ENCODE peak calls at places on chromosome X, in five cellular contexts. M, X, E, Q and J are unnamed samples.

GRCh38 chrX:74383611-74384010 is 37.7 kb upstream of the SLC16A2 start:
- DNase-seq in E (no peak), Q (no peak), X (peak), M (no peak), J (peak)

GRCh38 chrX:70226048-70226447 is 8.4 kb upstream of the AWAT1 start:
- DNase-seq in Q (no peak), E (no peak), X (no peak), M (no peak), J (no peak)

GRCh38 chrX:150312931-150313330 is 50.2 kb upstream of the MAMLD1 start:
- DNase-seq in M (no peak), Q (no peak), E (no peak), X (no peak), J (no peak)

GRCh38 chrX:129777218-129777768 is 2.5 kb upstream of the SASH3 start:
- DNase-seq in Q (no peak), X (no peak), M (peak), E (no peak), J (peak)

GRCh38 chrX:21990812-21991211 is 41.3 kb upstream of the PHEX start:
- DNase-seq in M (no peak), E (no peak), Q (no peak), X (no peak), J (no peak)

GRCh38 chrX:137071596-137071995 is 37.8 kb upstream of the GPR101 start:
- DNase-seq in Q (no peak), M (no peak), X (no peak), E (no peak), J (no peak)

GRCh38 chrX:68443155-68443868 is 10.0 kb upstream of the OPHN1 start:
- DNase-seq in Q (no peak), M (no peak), X (no peak), E (no peak), J (no peak)

GRCh38 chrX:24963823-24964222 is 51.9 kb downstream of the ARX start:
- DNase-seq in Q (no peak), M (no peak), X (no peak), E (no peak), J (peak)

GRCh38 chrX:32929040-32929439 is 282.3 kb downstream of the DMD start:
- DNase-seq in Q (no peak), E (no peak), M (no peak), X (peak), J (no peak)

GRCh38 chrX:120485562-120486520 is 16.7 kb upstream of the LAMP2 start:
- DNase-seq in X (peak), E (peak), Q (peak), M (peak), J (peak)

GRCh38 chrX:102832661-102833060 is 104.4 kb upstream of the RAB40AL start:
- DNase-seq in M (no peak), X (no peak), E (no peak), Q (no peak), J (peak)

GRCh38 chrX:12567857-12568256 is 223.4 kb upstream of the PRPS2 start:
- DNase-seq in Q (no peak), M (no peak), X (no peak), E (no peak), J (peak)

GRCh38 chrX:153562546-153562945 is 36.4 kb downstream of the CCNQ start:
- DNase-seq in Q (no peak), X (peak), M (no peak), E (no peak), J (no peak)

GRCh38 chrX:16196829-16197228 is 29.5 kb downstream of the MAGEB17 start:
- DNase-seq in Q (no peak), M (no peak), E (no peak), X (no peak), J (no peak)

GRCh38 chrX:150569155-150569477 is 695 bp downstream of the MTM1 start:
- DNase-seq in X (no peak), E (no peak), M (no peak), Q (no peak), J (no peak)

GRCh38 chrX:57286507-57287251 is at the start of gene FAAH2:
- DNase-seq in M (no peak), Q (no peak), X (no peak), E (no peak), J (peak)

GRCh38 chrX:30865020-30865419 is 24.0 kb downstream of the TAB3 start:
- DNase-seq in E (no peak), M (no peak), Q (no peak), X (peak), J (peak)
- TF ChIP-seq CTCF in E (no peak), M (no peak), Q (no peak), X (peak), J (peak)

GRCh38 chrX:139203681-139204575 is 326.6 kb upstream of the F9 start:
- DNase-seq in X (no peak), E (no peak), Q (no peak), M (peak), J (peak)
- H3K4me3 ChIP-seq in X (no peak), E (peak), Q (peak), M (peak), J (peak)

DNA sequence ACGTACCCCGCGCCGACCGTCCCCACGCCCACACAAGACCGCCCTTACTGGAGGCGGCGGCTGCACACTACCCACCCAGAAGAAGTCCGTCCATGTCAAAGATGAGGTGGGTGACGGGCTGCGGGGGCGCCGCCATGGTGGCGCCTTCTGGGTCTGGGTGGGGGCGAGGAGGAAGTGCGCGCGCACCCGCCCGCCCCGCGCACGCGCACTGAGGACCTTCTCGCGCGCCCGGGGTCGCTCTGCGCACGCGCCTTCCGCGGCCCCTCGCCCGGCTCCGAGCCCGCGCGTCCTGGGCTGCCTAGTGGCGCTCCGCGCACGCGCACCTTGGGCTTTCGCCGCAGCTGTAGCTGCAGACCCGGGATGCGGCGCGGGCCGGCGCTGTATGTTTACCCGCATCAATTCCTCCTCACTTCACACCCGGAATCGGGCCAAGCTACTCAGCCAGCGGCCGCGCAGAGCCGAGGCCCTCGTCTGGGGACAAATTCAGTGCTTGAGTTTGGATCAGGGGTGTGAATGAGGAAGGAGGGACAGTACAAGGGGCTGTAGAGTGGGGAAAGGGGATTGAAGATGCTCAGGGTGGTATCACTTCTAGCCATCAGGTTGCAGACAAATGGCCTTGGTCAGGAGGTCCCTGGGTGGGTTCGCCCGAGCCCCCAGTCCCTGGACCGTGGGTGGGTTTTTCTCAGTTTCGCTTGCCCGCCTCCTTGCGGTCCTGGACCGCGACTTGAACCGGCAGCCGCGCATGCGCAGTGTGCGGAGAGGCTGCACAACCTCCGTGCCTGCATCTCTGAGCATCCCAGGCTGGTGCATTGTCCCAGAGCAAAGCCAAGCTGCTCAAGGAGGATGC is at the start of gene PUDP:
- DNase-seq in Q (no peak), M (peak), E (peak), X (peak), J (peak)
- TF ChIP-seq CTCF in Q (peak), M (peak), E (peak), X (no peak), J (no peak)

GRCh38 chrX:123184199-123184857 is at the start of gene GRIA3:
- DNase-seq in Q (no peak), E (no peak), M (no peak), X (no peak), J (peak)

GRCh38 chrX:123188081-123188480 is 4.0 kb downstream of the GRIA3 start:
- DNase-seq in X (no peak), Q (no peak), E (no peak), M (no peak), J (peak)

GRCh38 chrX:123184858-123185251 is 777 bp downstream of the GRIA3 start:
- DNase-seq in X (no peak), E (no peak), M (no peak), Q (no peak), J (peak)

GRCh38 chrX:123186796-123187195 is 2.7 kb downstream of the GRIA3 start:
- DNase-seq in Q (no peak), E (no peak), M (no peak), X (no peak), J (no peak)

GRCh38 chrX:123185714-123186113 is 1.6 kb downstream of the GRIA3 start:
- DNase-seq in X (no peak), E (no peak), M (no peak), Q (no peak), J (no peak)
- H3K4me3 ChIP-seq in X (no peak), E (no peak), M (no peak), Q (peak), J (peak)

GRCh38 chrX:97461763-97462162 is 578.1 kb downstream of the RPA4 start:
- DNase-seq in Q (no peak), X (no peak), E (no peak), M (no peak), J (no peak)
- TF ChIP-seq CTCF in Q (no peak), X (no peak), E (no peak), M (no peak), J (no peak)

DNA sequence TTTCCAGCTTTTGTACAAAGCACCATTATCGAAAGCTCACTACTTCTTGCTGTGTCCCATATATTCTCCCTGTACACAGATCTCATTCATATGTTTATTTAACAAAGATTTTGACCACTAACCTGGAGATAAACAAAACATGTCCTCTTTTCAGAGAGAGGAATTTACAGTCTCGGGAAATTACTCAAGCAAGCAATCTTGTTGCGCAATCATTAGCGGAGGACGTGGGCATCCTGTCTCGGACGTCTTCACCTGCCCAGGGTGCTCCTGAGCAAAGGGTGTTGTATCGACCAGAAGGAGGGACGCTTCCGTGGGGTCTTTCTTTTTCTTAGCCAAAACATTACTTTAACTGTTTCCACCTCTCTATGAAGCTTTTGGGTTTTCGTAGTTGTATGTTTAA is 66.5 kb upstream of the CLCN4 start:
- DNase-seq in Q (no peak), E (no peak), X (no peak), M (no peak), J (no peak)
- H3K4me3 ChIP-seq in Q (no peak), E (no peak), X (no peak), M (no peak), J (no peak)

DNA sequence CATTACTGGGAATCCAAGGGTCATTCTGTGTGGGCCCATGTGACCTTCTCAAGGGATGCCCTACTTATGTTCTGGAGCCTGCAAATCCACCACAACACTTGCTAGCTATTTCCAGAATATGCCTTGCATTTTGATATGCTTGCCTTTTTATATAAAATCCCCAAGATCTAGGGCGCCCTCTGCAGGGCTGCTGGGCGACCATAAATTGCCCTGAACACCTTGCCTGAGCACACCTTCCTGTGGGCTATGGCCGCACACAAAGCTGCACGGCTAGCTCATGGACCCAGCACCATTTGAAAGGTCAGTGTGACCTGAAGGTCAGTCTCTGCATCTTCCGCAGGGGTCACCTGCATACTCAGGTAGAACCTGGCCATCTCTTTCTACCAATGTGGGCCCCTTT is 311.7 kb downstream of the NLGN4X start:
- DNase-seq in Q (no peak), X (no peak), M (no peak), E (no peak), J (no peak)
- TF ChIP-seq CTCF in Q (no peak), X (no peak), M (no peak), E (no peak), J (no peak)

DNA sequence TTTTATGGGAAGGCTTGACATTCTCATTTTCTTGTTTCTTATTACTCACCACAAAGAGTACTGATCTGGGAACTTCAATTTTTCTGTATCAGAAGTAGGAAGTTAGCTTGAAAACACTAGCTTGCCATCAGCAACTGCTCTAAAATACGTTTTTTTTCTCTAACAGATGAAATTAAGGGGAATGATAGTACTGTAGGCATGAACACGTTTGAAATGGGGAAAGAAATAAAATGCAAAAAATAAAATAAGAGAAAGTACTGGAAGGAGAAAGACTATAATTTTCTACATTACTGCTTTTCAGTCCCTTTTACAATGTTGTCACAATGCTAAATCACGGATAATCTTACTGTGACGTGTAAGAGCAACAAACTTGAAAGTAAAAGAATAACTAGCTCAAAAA is 1.5 kb downstream of the RADX start:
- DNase-seq in X (no peak), Q (no peak), M (no peak), E (no peak), J (no peak)
- H3K4me3 ChIP-seq in X (no peak), Q (no peak), M (peak), E (no peak), J (no peak)

DNA sequence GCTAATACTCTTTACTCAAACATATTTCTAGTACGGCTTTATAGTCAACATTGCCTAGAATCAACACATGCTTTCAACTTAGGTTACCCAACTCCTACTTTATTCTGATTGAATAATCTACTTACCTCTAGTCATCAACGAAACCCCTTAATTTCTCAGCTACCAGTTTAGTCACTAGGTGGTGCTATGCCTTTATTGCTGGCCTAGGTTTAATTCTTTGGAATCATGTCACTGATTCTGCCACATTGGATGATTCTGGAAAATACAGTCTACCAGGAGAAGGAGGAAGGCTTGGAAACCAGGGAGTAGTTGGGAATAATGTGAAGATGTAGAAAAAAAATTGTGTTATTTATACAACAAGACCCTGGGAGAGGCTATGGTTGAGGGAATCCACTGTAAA is 167.7 kb downstream of the DCAF12L2 start:
- DNase-seq in Q (no peak), M (no peak), X (no peak), E (no peak), J (peak)
- TF ChIP-seq CTCF in Q (no peak), M (peak), X (peak), E (no peak), J (peak)

GRCh38 chrX:131795442-131796229 is 227.5 kb upstream of the STK26 start:
- DNase-seq in E (no peak), Q (no peak), X (no peak), M (no peak), J (no peak)

GRCh38 chrX:131792789-131793462 is 230.2 kb upstream of the STK26 start:
- DNase-seq in Q (no peak), M (peak), E (no peak), X (no peak), J (no peak)

GRCh38 chrX:131789664-131790063 is 233.4 kb upstream of the STK26 start:
- DNase-seq in M (no peak), X (no peak), E (no peak), Q (no peak), J (no peak)

GRCh38 chrX:131792356-131792749 is 230.7 kb upstream of the STK26 start:
- DNase-seq in X (no peak), E (no peak), M (peak), Q (no peak), J (no peak)

DNA sequence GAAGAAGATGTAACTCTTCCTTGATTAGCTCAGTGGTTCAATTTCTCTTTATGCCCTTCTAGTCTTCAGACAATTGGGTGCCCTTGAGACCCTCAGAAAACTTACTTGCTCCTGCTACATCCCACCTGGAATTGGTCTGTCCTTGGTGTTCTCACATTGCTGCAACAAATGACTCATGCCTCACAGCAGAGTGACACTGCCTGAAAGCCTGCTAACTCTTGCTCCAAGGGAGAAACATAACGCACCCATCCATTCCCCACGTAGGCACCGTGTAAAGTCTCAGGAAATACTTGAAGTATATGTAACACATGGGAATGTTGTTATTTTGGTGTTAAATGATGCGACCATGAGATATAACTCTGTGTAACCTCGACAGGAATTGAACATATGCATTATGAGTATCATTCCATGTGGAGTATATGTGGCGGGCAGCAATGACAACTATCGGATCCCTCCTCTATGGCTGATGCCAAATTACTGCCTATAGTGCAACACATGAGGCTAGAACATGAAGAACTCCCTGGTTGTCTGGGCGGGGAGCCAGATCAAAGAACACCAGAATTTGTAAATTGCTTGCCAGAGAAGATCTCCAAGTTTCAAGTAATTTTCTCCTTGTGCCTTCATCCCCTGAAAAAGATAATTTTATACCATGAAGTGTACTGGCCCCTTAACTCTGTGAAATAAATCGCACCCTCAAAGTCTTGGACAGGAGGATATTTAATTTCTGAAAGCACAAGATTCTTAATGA is 231.3 kb upstream of the STK26 start:
- DNase-seq in M (no peak), E (no peak), Q (no peak), X (no peak), J (no peak)
- H3K4me3 ChIP-seq in M (peak), E (no peak), Q (no peak), X (no peak), J (no peak)